ENCODE peak calls at places on chromosomes 13 and 19, in ten cellular contexts. Z is activated CD4-positive, alpha-beta T cell treated with anti-CD3 and anti-CD28 coated beads for 36 hours; H is A549; M is psoas muscle; E is T-helper 17 cell; I is cardiac fibroblast; K is colonic mucosa; W is nucleus accumbens; A is NCI-H460; D is GM23338. N is an unnamed sample.

GRCh38 chr19:35168261-35168660 is 13.7 kb downstream of the FXYD5 start:
- DNase-seq in K (no peak), D (no peak), I (no peak), A (no peak), Z (no peak), M (no peak), W (no peak), H (no peak), E (no peak), N (peak; percentile 31)

GRCh38 chr13:98443329-98443728 is 133.6 kb downstream of the STK24 start:
- DNase-seq in A (peak; percentile 6), W (no peak), D (no peak), Z (no peak), H (peak; percentile 40), E (no peak), K (no peak), I (peak; percentile 35), M (no peak), N (peak; percentile 94)

GRCh38 chr13:33611016-33611805 is 206.7 kb upstream of the RFC3 start:
- DNase-seq in K (no peak), I (peak; percentile 95), W (peak; percentile 65), Z (no peak), A (peak; percentile 57), H (no peak), M (peak; percentile 67), D (peak; percentile 45), E (no peak), N (no peak)

GRCh38 chr13:101915333-101915732 is 462.9 kb downstream of the ITGBL1 start:
- DNase-seq in E (no peak), M (no peak), I (no peak), Z (no peak), H (no peak), D (peak; percentile 62), W (no peak), K (no peak), A (no peak), N (no peak)

GRCh38 chr13:31124225-31124624 is 37.5 kb downstream of the HSPH1 start:
- DNase-seq in A (no peak), Z (no peak), I (no peak), M (no peak), W (no peak), D (no peak), H (no peak), E (no peak), K (no peak), N (no peak)

GRCh38 chr13:98202026-98202425 is 25.0 kb upstream of the RNF113B start:
- DNase-seq in K (peak; percentile 52), A (no peak), I (no peak), W (no peak), D (no peak), H (no peak), Z (no peak), M (no peak), E (no peak), N (no peak)

GRCh38 chr13:23608704-23609413 is 38.6 kb downstream of the TNFRSF19 start:
- DNase-seq in W (no peak), M (peak; percentile 33), I (peak; percentile 28), E (no peak), Z (no peak), D (no peak), K (peak; percentile 25), H (no peak), A (no peak), N (peak; percentile 72)

GRCh38 chr19:10007366-10007765 is 2.9 kb downstream of the COL5A3 start:
- DNase-seq in H (no peak), K (no peak), E (no peak), M (peak; percentile 62), Z (no peak), W (no peak), D (no peak), I (no peak), A (no peak), N (peak; percentile 52)

GRCh38 chr19:12052057-12052570 is 647 bp downstream of the ZNF878 start:
- DNase-seq in H (no peak), D (peak; percentile 40), I (peak; percentile 7), W (no peak), M (no peak), E (no peak), Z (peak; percentile 15), A (no peak), K (peak; percentile 31), N (peak; percentile 15)

GRCh38 chr19:29614046-29614445 is 8.0 kb downstream of the POP4 start:
- DNase-seq in I (no peak), H (no peak), K (no peak), A (no peak), D (no peak), Z (no peak), M (no peak), W (no peak), E (no peak), N (no peak)

GRCh38 chr13:98919566-98919965 is 58.3 kb downstream of the DOCK9 start:
- DNase-seq in K (no peak), M (no peak), D (no peak), W (no peak), Z (peak; percentile 63), H (no peak), E (no peak), A (no peak), I (no peak), N (no peak)

GRCh38 chr13:94154362-94154761 is 325.1 kb downstream of the DCT start:
- DNase-seq in I (peak; percentile 83), D (no peak), K (peak; percentile 24), H (no peak), A (no peak), W (no peak), Z (no peak), E (no peak), M (peak; percentile 20), N (peak; percentile 66)

GRCh38 chr13:114015608-114016295 is 41.9 kb upstream of the C13orf46 start:
- DNase-seq in K (peak; percentile 41), I (peak; percentile 38), Z (peak; percentile 56), A (peak; percentile 28), E (no peak), H (no peak), W (no peak), M (peak; percentile 81), D (no peak), N (peak; percentile 82)

GRCh38 chr13:73324842-73325241 is 266.0 kb downstream of the KLF5 start:
- DNase-seq in E (no peak), D (no peak), I (no peak), K (no peak), H (no peak), A (no peak), Z (no peak), W (no peak), M (no peak), N (no peak)

GRCh38 chr13:40589285-40590109 is 76.9 kb downstream of the FOXO1 start:
- DNase-seq in I (peak; percentile 74), K (no peak), H (peak; percentile 11), Z (no peak), W (no peak), M (peak; percentile 42), A (no peak), D (no peak), E (no peak), N (peak; percentile 60)

GRCh38 chr19:9547870-9548269 is 9.4 kb upstream of the ZNF426 start:
- DNase-seq in H (no peak), A (no peak), D (no peak), W (no peak), Z (no peak), M (no peak), I (no peak), E (no peak), K (no peak), N (no peak)

GRCh38 chr19:40507892-40508291 is 41.1 kb downstream of the SPTBN4 start:
- DNase-seq in I (no peak), A (no peak), W (no peak), Z (no peak), D (peak; percentile 37), M (no peak), E (no peak), K (no peak), H (peak; percentile 42), N (no peak)

GRCh38 chr13:74325106-74325505 is 190.9 kb upstream of the KLF12 start:
- DNase-seq in Z (no peak), K (no peak), E (no peak), M (no peak), W (no peak), H (peak; percentile 11), A (no peak), I (peak; percentile 83), D (no peak), N (peak; percentile 42)

GRCh38 chr13:36490055-36490454 is 57.8 kb downstream of the CCNA1 start:
- DNase-seq in I (no peak), D (no peak), K (no peak), W (no peak), E (no peak), H (no peak), M (no peak), A (no peak), Z (no peak), N (no peak)

N was measured in AG20443.